ENCODE peak calls at places on chromosomes 2 and 18, in seven cellular contexts. One of them, this sample, is unnamed.

GRCh38 chr2:30664761-30665358 is 142.4 kb downstream of the CAPN13 start:
- DNase-seq in HepG2: peak; percentile 41
- DNase-seq in H1: no peak
- DNase-seq in K562: peak; percentile 24
- DNase-seq in HCT116: peak; percentile 76
- DNase-seq in GM12878: no peak
- DNase-seq in SK-N-SH: no peak
- DNase-seq in this sample: no peak

GRCh38 chr2:14285812-14286211 is 346.7 kb upstream of the LRATD1 start:
- DNase-seq in K562: no peak
- DNase-seq in HCT116: no peak
- DNase-seq in HepG2: no peak
- DNase-seq in SK-N-SH: no peak
- DNase-seq in H1: no peak
- DNase-seq in GM12878: no peak
- DNase-seq in this sample: no peak

GRCh38 chr2:96860065-96861029 is 2.5 kb upstream of the ANKRD39 start:
- DNase-seq in H1: no peak
- DNase-seq in SK-N-SH: peak; percentile 21
- DNase-seq in GM12878: no peak
- DNase-seq in HCT116: no peak
- DNase-seq in HepG2: no peak
- DNase-seq in K562: no peak
- DNase-seq in this sample: no peak

GRCh38 chr2:127158614-127159290 is 51.8 kb upstream of the BIN1 start:
- DNase-seq in GM12878: peak; percentile 7
- DNase-seq in H1: no peak
- DNase-seq in HCT116: no peak
- DNase-seq in HepG2: no peak
- DNase-seq in SK-N-SH: no peak
- DNase-seq in K562: no peak
- DNase-seq in this sample: no peak

GRCh38 chr2:187614756-187615155 is 60.5 kb upstream of the TFPI start:
- DNase-seq in GM12878: no peak
- DNase-seq in SK-N-SH: no peak
- DNase-seq in H1: no peak
- DNase-seq in HepG2: no peak
- DNase-seq in K562: no peak
- DNase-seq in HCT116: no peak
- DNase-seq in this sample: no peak

GRCh38 chr2:113180131-113180946 is 6.6 kb downstream of the PSD4 start:
- DNase-seq in K562: peak; percentile 61
- DNase-seq in HepG2: peak; percentile 86
- DNase-seq in SK-N-SH: no peak
- DNase-seq in HCT116: no peak
- DNase-seq in H1: no peak
- DNase-seq in GM12878: no peak
- DNase-seq in this sample: no peak

GRCh38 chr2:165055081-165055879 is 100.0 kb upstream of the SLC38A11 start:
- DNase-seq in SK-N-SH: peak; percentile 49
- DNase-seq in H1: no peak
- DNase-seq in HCT116: no peak
- DNase-seq in HepG2: no peak
- DNase-seq in K562: no peak
- DNase-seq in GM12878: no peak
- DNase-seq in this sample: no peak

GRCh38 chr2:68709421-68709911 is 25.1 kb upstream of the ARHGAP25 start:
- DNase-seq in HCT116: peak; percentile 45
- DNase-seq in HepG2: peak; percentile 57
- DNase-seq in SK-N-SH: peak; percentile 52
- DNase-seq in K562: peak; percentile 25
- DNase-seq in GM12878: no peak
- DNase-seq in H1: no peak
- DNase-seq in this sample: no peak

GRCh38 chr2:101329026-101329425 is 20.5 kb upstream of the RNF149 start:
- DNase-seq in H1: no peak
- DNase-seq in HCT116: no peak
- DNase-seq in GM12878: no peak
- DNase-seq in HepG2: no peak
- DNase-seq in K562: no peak
- DNase-seq in SK-N-SH: no peak
- DNase-seq in this sample: no peak

GRCh38 chr2:54065411-54065810 is 50.0 kb upstream of the ACYP2 start:
- DNase-seq in H1: no peak
- DNase-seq in HCT116: no peak
- DNase-seq in SK-N-SH: no peak
- DNase-seq in HepG2: no peak
- DNase-seq in GM12878: no peak
- DNase-seq in K562: no peak
- DNase-seq in this sample: no peak

GRCh38 chr2:9060819-9061218 is 57.3 kb upstream of the MBOAT2 start:
- DNase-seq in GM12878: no peak
- DNase-seq in K562: no peak
- DNase-seq in HCT116: no peak
- DNase-seq in HepG2: no peak
- DNase-seq in SK-N-SH: peak; percentile 55
- DNase-seq in H1: no peak
- DNase-seq in this sample: no peak

GRCh38 chr2:202817771-202818170 is 53.8 kb downstream of the ICA1L start:
- DNase-seq in SK-N-SH: no peak
- DNase-seq in H1: no peak
- DNase-seq in K562: no peak
- DNase-seq in GM12878: no peak
- DNase-seq in HepG2: no peak
- DNase-seq in HCT116: no peak
- DNase-seq in this sample: no peak

GRCh38 chr18:56381151-56381550 is 257.2 kb downstream of the TXNL1 start:
- DNase-seq in K562: no peak
- DNase-seq in SK-N-SH: no peak
- DNase-seq in H1: no peak
- DNase-seq in HepG2: no peak
- DNase-seq in GM12878: no peak
- DNase-seq in HCT116: no peak
- DNase-seq in this sample: no peak

GRCh38 chr18:39913790-39914366 is 2041.2 kb upstream of the PIK3C3 start:
- DNase-seq in GM12878: no peak
- DNase-seq in H1: no peak
- DNase-seq in HCT116: no peak
- DNase-seq in HepG2: no peak
- DNase-seq in K562: no peak
- DNase-seq in SK-N-SH: no peak
- DNase-seq in this sample: no peak

GRCh38 chr2:149601141-149601796 is 13.7 kb upstream of the MMADHC start:
- DNase-seq in GM12878: no peak
- DNase-seq in H1: no peak
- DNase-seq in HCT116: no peak
- DNase-seq in HepG2: no peak
- DNase-seq in K562: no peak
- DNase-seq in SK-N-SH: no peak
- DNase-seq in this sample: no peak

GRCh38 chr2:36352711-36353110 is 2.9 kb upstream of the CRIM1 start:
- DNase-seq in H1: no peak
- DNase-seq in GM12878: no peak
- DNase-seq in SK-N-SH: no peak
- DNase-seq in K562: no peak
- DNase-seq in HepG2: peak; percentile 62
- DNase-seq in HCT116: no peak
- DNase-seq in this sample: no peak

GRCh38 chr18:27599202-27599829 is 414.2 kb upstream of the CHST9 start:
- DNase-seq in SK-N-SH: peak; percentile 24
- DNase-seq in K562: peak; percentile 56
- DNase-seq in H1: no peak
- DNase-seq in HepG2: peak; percentile 40
- DNase-seq in GM12878: no peak
- DNase-seq in HCT116: peak; percentile 24
- DNase-seq in this sample: peak; percentile 21

GRCh38 chr18:13849791-13850190 is 25.8 kb downstream of the MC5R start:
- DNase-seq in SK-N-SH: no peak
- DNase-seq in K562: no peak
- DNase-seq in H1: no peak
- DNase-seq in GM12878: no peak
- DNase-seq in HepG2: no peak
- DNase-seq in HCT116: no peak
- DNase-seq in this sample: no peak

GRCh38 chr2:100213595-100213994 is 71.2 kb upstream of the AFF3 start:
- DNase-seq in SK-N-SH: no peak
- DNase-seq in K562: no peak
- DNase-seq in HepG2: no peak
- DNase-seq in GM12878: no peak
- DNase-seq in H1: no peak
- DNase-seq in HCT116: no peak
- DNase-seq in this sample: no peak

GRCh38 chr2:229539628-229540027 is 174.7 kb downstream of the DNER start:
- DNase-seq in GM12878: no peak
- DNase-seq in HepG2: no peak
- DNase-seq in K562: no peak
- DNase-seq in SK-N-SH: no peak
- DNase-seq in H1: no peak
- DNase-seq in HCT116: no peak
- DNase-seq in this sample: no peak
- TF ChIP-seq JUND in GM12878: no peak
- TF ChIP-seq JUND in HepG2: no peak
- TF ChIP-seq JUND in K562: no peak
- TF ChIP-seq JUND in SK-N-SH: no peak
- TF ChIP-seq JUND in H1: no peak
- TF ChIP-seq JUND in HCT116: no peak
- TF ChIP-seq JUND in this sample: no peak

DNA sequence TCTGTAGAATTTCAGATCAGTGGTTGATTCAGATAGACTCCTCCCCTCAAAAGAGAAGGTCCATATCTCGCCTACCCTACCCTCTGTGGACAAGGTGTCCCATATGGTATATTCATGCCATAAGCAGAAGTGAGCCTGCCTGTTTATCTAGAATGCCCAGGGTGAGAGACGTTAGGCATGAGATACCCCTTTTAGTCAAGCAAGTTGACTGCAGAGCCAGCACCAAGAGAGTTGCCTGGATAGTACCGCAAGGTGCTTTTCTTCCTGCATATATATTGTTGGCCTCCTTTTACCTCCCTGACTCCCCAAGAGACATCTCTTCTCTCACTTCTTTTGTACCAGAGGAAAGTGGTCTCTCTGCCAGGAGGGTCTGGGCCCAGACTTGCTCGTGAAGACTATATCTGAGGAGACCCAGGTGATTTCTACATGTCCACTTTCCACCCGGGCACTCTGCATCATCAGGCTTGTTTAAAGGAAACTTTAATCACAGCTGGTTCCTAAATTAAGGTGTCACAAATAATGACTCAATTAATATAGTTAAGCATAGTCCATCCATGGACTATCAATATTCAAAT is 4.0 kb downstream of the ITGA4 start:
- DNase-seq in HepG2: no peak
- DNase-seq in K562: no peak
- DNase-seq in SK-N-SH: no peak
- DNase-seq in GM12878: no peak
- DNase-seq in H1: no peak
- DNase-seq in HCT116: no peak
- DNase-seq in this sample: no peak
- TF ChIP-seq JUND in HepG2: no peak
- TF ChIP-seq JUND in K562: no peak
- TF ChIP-seq JUND in SK-N-SH: no peak
- TF ChIP-seq JUND in GM12878: no peak
- TF ChIP-seq JUND in H1: no peak
- TF ChIP-seq JUND in HCT116: no peak
- TF ChIP-seq JUND in this sample: no peak

GRCh38 chr18:75473316-75473715 is 45.8 kb upstream of the SMIM21 start:
- DNase-seq in K562: no peak
- DNase-seq in HCT116: no peak
- DNase-seq in SK-N-SH: no peak
- DNase-seq in GM12878: no peak
- DNase-seq in HepG2: no peak
- DNase-seq in H1: no peak
- DNase-seq in this sample: no peak

GRCh38 chr18:75474332-75474731 is 46.8 kb upstream of the SMIM21 start:
- DNase-seq in HCT116: no peak
- DNase-seq in SK-N-SH: no peak
- DNase-seq in GM12878: no peak
- DNase-seq in H1: no peak
- DNase-seq in K562: no peak
- DNase-seq in HepG2: no peak
- DNase-seq in this sample: no peak

GRCh38 chr18:75471850-75472249 is 44.3 kb upstream of the SMIM21 start:
- DNase-seq in HCT116: no peak
- DNase-seq in GM12878: no peak
- DNase-seq in SK-N-SH: no peak
- DNase-seq in HepG2: no peak
- DNase-seq in H1: no peak
- DNase-seq in K562: no peak
- DNase-seq in this sample: no peak

GRCh38 chr18:75472391-75472790 is 44.9 kb upstream of the SMIM21 start:
- DNase-seq in GM12878: no peak
- DNase-seq in SK-N-SH: no peak
- DNase-seq in HepG2: no peak
- DNase-seq in HCT116: no peak
- DNase-seq in K562: no peak
- DNase-seq in H1: no peak
- DNase-seq in this sample: no peak

DNA sequence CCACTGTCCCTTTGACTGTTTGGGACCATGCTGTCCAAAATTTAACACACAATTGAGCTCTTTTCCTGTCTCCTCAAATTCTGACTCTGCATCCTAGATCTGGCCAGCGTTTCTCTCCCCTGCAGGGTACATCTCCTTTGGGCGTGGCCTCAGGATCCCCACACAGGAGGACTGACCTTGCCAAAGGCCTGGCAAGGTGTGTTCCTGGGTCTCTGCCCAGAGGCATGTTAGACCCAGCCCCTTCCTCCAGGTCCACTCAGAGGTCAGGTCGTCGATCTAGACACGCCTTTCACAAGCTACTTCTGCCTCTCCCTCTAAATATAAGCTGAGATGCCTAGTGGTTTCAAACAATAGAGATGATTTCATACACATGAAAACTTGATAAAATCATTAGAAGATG is 45.4 kb upstream of the SMIM21 start:
- DNase-seq in H1: no peak
- DNase-seq in HCT116: no peak
- DNase-seq in GM12878: no peak
- DNase-seq in SK-N-SH: no peak
- DNase-seq in HepG2: no peak
- DNase-seq in K562: no peak
- DNase-seq in this sample: no peak
- TF ChIP-seq JUND in H1: no peak
- TF ChIP-seq JUND in HCT116: no peak
- TF ChIP-seq JUND in GM12878: no peak
- TF ChIP-seq JUND in SK-N-SH: no peak
- TF ChIP-seq JUND in HepG2: no peak
- TF ChIP-seq JUND in K562: no peak
- TF ChIP-seq JUND in this sample: no peak

DNA sequence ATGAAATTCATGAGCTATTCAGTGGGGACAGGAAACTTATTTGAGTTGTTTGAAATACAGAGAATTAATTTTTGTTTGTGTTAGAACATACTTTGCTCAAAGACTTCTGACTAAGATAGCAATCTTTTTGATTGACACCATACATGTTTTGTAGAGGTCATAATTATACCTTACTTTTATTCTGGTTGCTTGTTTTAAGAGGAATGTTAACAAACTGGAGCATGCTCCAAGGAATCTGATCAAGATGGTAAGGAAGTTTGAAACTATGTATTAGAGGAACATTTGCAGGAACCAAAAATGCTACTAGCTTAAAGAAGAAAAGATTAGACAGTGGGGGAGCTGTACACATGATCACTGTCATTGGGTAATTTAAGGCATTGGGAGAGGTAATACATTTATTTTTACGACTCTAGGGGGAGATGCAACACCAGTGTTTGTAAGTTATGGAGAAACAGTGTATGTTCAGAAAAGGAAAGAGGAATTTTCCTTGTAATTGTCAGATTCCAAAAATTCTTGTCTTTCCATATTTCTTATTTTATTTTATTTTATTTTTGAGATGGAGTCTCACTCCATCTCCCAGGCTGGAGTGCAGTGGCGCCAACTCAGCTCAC is 8.0 kb downstream of the AGFG1 start:
- DNase-seq in GM12878: no peak
- DNase-seq in K562: peak; percentile 30
- DNase-seq in H1: no peak
- DNase-seq in HepG2: peak; percentile 41
- DNase-seq in SK-N-SH: peak; percentile 49
- DNase-seq in HCT116: no peak
- DNase-seq in this sample: peak; percentile 33
- TF ChIP-seq JUND in GM12878: no peak
- TF ChIP-seq JUND in K562: no peak
- TF ChIP-seq JUND in H1: no peak
- TF ChIP-seq JUND in HepG2: no peak
- TF ChIP-seq JUND in SK-N-SH: no peak
- TF ChIP-seq JUND in HCT116: peak; percentile 2
- TF ChIP-seq JUND in this sample: no peak